ENCODE peak calls at places on chromosome 5, in six cellular contexts. One of them, this sample, is unnamed. For H3K9me3, the result is how much of the 10 kb centered on the place peaks cover.

GRCh38 chr5:88785396-88786216 is 97.4 kb downstream of the MEF2C start:
- DNase-seq in fibroblast of lung: peak
- DNase-seq in kidney: no peak
- DNase-seq in PC-3: peak
- DNase-seq in CD8-positive, alpha-beta T cell: no peak
- DNase-seq in HCT116: peak
- DNase-seq in this sample: no peak

GRCh38 chr5:56018860-56019259 is 24.1 kb upstream of the IL6ST start:
- DNase-seq in CD8-positive, alpha-beta T cell: no peak
- DNase-seq in PC-3: no peak
- DNase-seq in fibroblast of lung: no peak
- DNase-seq in HCT116: no peak
- DNase-seq in kidney: no peak
- DNase-seq in this sample: no peak

GRCh38 chr5:65076251-65076869 is 307.6 kb downstream of the CWC27 start:
- DNase-seq in kidney: no peak
- DNase-seq in CD8-positive, alpha-beta T cell: peak
- DNase-seq in HCT116: peak
- DNase-seq in fibroblast of lung: peak
- DNase-seq in PC-3: peak
- DNase-seq in this sample: peak

GRCh38 chr5:169287529-169287928 is 13.4 kb downstream of the SLIT3 start:
- DNase-seq in kidney: no peak
- DNase-seq in HCT116: no peak
- DNase-seq in CD8-positive, alpha-beta T cell: no peak
- DNase-seq in fibroblast of lung: no peak
- DNase-seq in PC-3: no peak
- DNase-seq in this sample: no peak

GRCh38 chr5:168434746-168435321 is 51.4 kb upstream of the RARS1 start:
- DNase-seq in CD8-positive, alpha-beta T cell: no peak
- DNase-seq in kidney: no peak
- DNase-seq in fibroblast of lung: no peak
- DNase-seq in PC-3: no peak
- DNase-seq in HCT116: no peak
- DNase-seq in this sample: no peak

GRCh38 chr5:22372826-22373660 is 480.1 kb downstream of the CDH12 start:
- DNase-seq in fibroblast of lung: no peak
- DNase-seq in PC-3: no peak
- DNase-seq in HCT116: no peak
- DNase-seq in kidney: peak
- DNase-seq in CD8-positive, alpha-beta T cell: no peak
- DNase-seq in this sample: no peak

GRCh38 chr5:147336871-147337270 is 102.0 kb downstream of the STK32A start:
- DNase-seq in HCT116: no peak
- DNase-seq in CD8-positive, alpha-beta T cell: no peak
- DNase-seq in kidney: no peak
- DNase-seq in PC-3: no peak
- DNase-seq in fibroblast of lung: no peak
- DNase-seq in this sample: no peak

GRCh38 chr5:172909931-172910502 is 49.2 kb upstream of the RPL26L1 start:
- DNase-seq in CD8-positive, alpha-beta T cell: no peak
- DNase-seq in HCT116: no peak
- DNase-seq in fibroblast of lung: peak
- DNase-seq in kidney: no peak
- DNase-seq in PC-3: no peak
- DNase-seq in this sample: no peak

GRCh38 chr5:154097031-154097430 is 58.3 kb downstream of the MFAP3 start:
- DNase-seq in fibroblast of lung: no peak
- DNase-seq in PC-3: peak
- DNase-seq in CD8-positive, alpha-beta T cell: no peak
- DNase-seq in HCT116: no peak
- DNase-seq in kidney: no peak
- DNase-seq in this sample: no peak

GRCh38 chr5:151708126-151708525 is 21.4 kb upstream of the SPARC start:
- DNase-seq in PC-3: peak
- DNase-seq in CD8-positive, alpha-beta T cell: no peak
- DNase-seq in HCT116: peak
- DNase-seq in fibroblast of lung: no peak
- DNase-seq in kidney: no peak
- DNase-seq in this sample: no peak

GRCh38 chr5:168317521-168318147 is 26.2 kb downstream of the WWC1 start:
- DNase-seq in CD8-positive, alpha-beta T cell: no peak
- DNase-seq in HCT116: peak
- DNase-seq in kidney: no peak
- DNase-seq in fibroblast of lung: peak
- DNase-seq in PC-3: peak
- DNase-seq in this sample: no peak

GRCh38 chr5:135398160-135398854 is 724 bp downstream of the MACROH2A1 start:
- DNase-seq in HCT116: peak
- DNase-seq in kidney: peak
- DNase-seq in fibroblast of lung: peak
- DNase-seq in PC-3: peak
- DNase-seq in CD8-positive, alpha-beta T cell: peak
- DNase-seq in this sample: no peak

GRCh38 chr5:172312286-172312685 is 28.7 kb upstream of the UBTD2 start:
- DNase-seq in PC-3: no peak
- DNase-seq in HCT116: no peak
- DNase-seq in CD8-positive, alpha-beta T cell: no peak
- DNase-seq in kidney: no peak
- DNase-seq in fibroblast of lung: no peak
- DNase-seq in this sample: no peak

GRCh38 chr5:164127527-164127926 is 622.1 kb downstream of the MAT2B start:
- DNase-seq in fibroblast of lung: no peak
- DNase-seq in PC-3: no peak
- DNase-seq in HCT116: no peak
- DNase-seq in CD8-positive, alpha-beta T cell: no peak
- DNase-seq in kidney: no peak
- DNase-seq in this sample: no peak

GRCh38 chr5:33675958-33676464 is 215.8 kb downstream of the ADAMTS12 start:
- DNase-seq in fibroblast of lung: no peak
- DNase-seq in CD8-positive, alpha-beta T cell: no peak
- DNase-seq in PC-3: no peak
- DNase-seq in HCT116: no peak
- DNase-seq in kidney: no peak
- DNase-seq in this sample: no peak

GRCh38 chr5:172064358-172064757 is 57.9 kb upstream of the FBXW11 start:
- DNase-seq in fibroblast of lung: no peak
- DNase-seq in HCT116: no peak
- DNase-seq in kidney: no peak
- DNase-seq in PC-3: no peak
- DNase-seq in CD8-positive, alpha-beta T cell: no peak
- DNase-seq in this sample: no peak

GRCh38 chr5:133059621-133060020 is 7.8 kb downstream of the HSPA4 start:
- DNase-seq in HCT116: no peak
- DNase-seq in fibroblast of lung: no peak
- DNase-seq in kidney: no peak
- DNase-seq in CD8-positive, alpha-beta T cell: no peak
- DNase-seq in PC-3: no peak
- DNase-seq in this sample: no peak

GRCh38 chr5:98624145-98624880 is 149.2 kb upstream of the RGMB start:
- DNase-seq in CD8-positive, alpha-beta T cell: no peak
- DNase-seq in fibroblast of lung: no peak
- DNase-seq in kidney: no peak
- DNase-seq in HCT116: no peak
- DNase-seq in PC-3: peak
- DNase-seq in this sample: no peak

GRCh38 chr5:149962601-149963300 is 2.2 kb downstream of the SLC26A2 start:
- DNase-seq in HCT116: no peak
- DNase-seq in CD8-positive, alpha-beta T cell: no peak
- DNase-seq in fibroblast of lung: no peak
- DNase-seq in PC-3: no peak
- DNase-seq in kidney: no peak
- DNase-seq in this sample: no peak

GRCh38 chr5:14534773-14535172 is 46.8 kb upstream of the OTULINL start:
- DNase-seq in fibroblast of lung: no peak
- DNase-seq in HCT116: no peak
- DNase-seq in CD8-positive, alpha-beta T cell: no peak
- DNase-seq in kidney: no peak
- DNase-seq in PC-3: no peak
- DNase-seq in this sample: no peak

GRCh38 chr5:122182491-122182921 is 53.2 kb downstream of the ZNF474 start:
- DNase-seq in HCT116: no peak
- DNase-seq in PC-3: peak
- DNase-seq in kidney: no peak
- DNase-seq in CD8-positive, alpha-beta T cell: no peak
- DNase-seq in fibroblast of lung: peak
- DNase-seq in this sample: no peak

GRCh38 chr5:96117863-96118651 is 156.4 kb upstream of the ELL2 start:
- DNase-seq in PC-3: peak
- DNase-seq in fibroblast of lung: no peak
- DNase-seq in CD8-positive, alpha-beta T cell: no peak
- DNase-seq in HCT116: no peak
- DNase-seq in kidney: no peak
- DNase-seq in this sample: no peak

GRCh38 chr5:105506692-105507277 is 1944.2 kb upstream of the NUDT12 start:
- DNase-seq in PC-3: peak
- DNase-seq in fibroblast of lung: peak
- DNase-seq in kidney: no peak
- DNase-seq in HCT116: peak
- DNase-seq in CD8-positive, alpha-beta T cell: no peak
- DNase-seq in this sample: no peak

GRCh38 chr5:168651654-168652053 is 72.5 kb upstream of the PANK3 start:
- DNase-seq in kidney: no peak
- DNase-seq in fibroblast of lung: peak
- DNase-seq in CD8-positive, alpha-beta T cell: no peak
- DNase-seq in HCT116: no peak
- DNase-seq in PC-3: peak
- DNase-seq in this sample: no peak

GRCh38 chr5:96219580-96220281 is 213.3 kb downstream of the PCSK1 start:
- DNase-seq in HCT116: no peak
- DNase-seq in kidney: no peak
- DNase-seq in PC-3: peak
- DNase-seq in CD8-positive, alpha-beta T cell: no peak
- DNase-seq in fibroblast of lung: peak
- DNase-seq in this sample: no peak

GRCh38 chr5:141369994-141370848 is at the start of gene PCDHGB3:
- DNase-seq in fibroblast of lung: peak
- DNase-seq in PC-3: no peak
- DNase-seq in kidney: no peak
- DNase-seq in CD8-positive, alpha-beta T cell: peak
- DNase-seq in HCT116: no peak
- DNase-seq in this sample: no peak

GRCh38 chr5:141374627-141375026 is 936 bp downstream of the PCDHGA6 start:
- DNase-seq in fibroblast of lung: no peak
- DNase-seq in kidney: no peak
- DNase-seq in PC-3: no peak
- DNase-seq in CD8-positive, alpha-beta T cell: no peak
- DNase-seq in HCT116: no peak
- DNase-seq in this sample: no peak

GRCh38 chr5:141371572-141372475 is 1.8 kb downstream of the PCDHGB3 start:
- DNase-seq in kidney: no peak
- DNase-seq in CD8-positive, alpha-beta T cell: no peak
- DNase-seq in HCT116: no peak
- DNase-seq in PC-3: no peak
- DNase-seq in fibroblast of lung: no peak
- DNase-seq in this sample: no peak

DNA sequence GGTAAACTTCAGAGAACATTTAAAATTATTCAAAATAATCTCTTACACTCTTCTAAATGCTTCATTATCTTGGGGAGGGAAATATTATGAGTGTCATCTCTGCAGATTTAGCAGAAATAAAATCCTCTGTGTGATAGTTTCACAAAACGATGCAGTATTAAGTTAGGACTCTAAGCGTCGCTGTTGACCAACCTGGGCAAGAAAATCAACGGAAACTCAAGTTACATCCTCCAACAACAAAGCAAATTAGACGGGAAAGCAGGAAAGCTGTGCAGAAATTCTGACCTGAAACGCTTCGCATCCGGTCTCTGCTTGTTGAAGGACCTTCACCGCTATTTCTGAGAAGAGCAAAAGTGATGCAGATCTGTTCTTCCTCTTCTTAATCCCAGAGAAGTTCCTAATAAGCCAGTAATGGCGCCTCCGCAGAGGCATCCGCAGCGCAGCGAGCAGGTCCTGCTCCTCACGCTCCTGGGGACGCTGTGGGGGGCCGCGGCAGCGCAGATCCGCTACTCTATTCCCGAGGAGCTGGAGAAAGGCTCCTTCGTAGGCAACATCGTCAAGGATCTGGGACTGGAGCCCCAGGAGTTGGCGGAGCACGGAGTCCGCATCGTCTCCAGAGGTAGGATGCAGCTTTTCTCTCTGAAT is at the start of gene PCDHGA6:
- DNase-seq in CD8-positive, alpha-beta T cell: no peak
- DNase-seq in kidney: no peak
- DNase-seq in HCT116: no peak
- DNase-seq in PC-3: no peak
- DNase-seq in fibroblast of lung: peak
- DNase-seq in this sample: no peak
- H3K9me3 ChIP-seq in CD8-positive, alpha-beta T cell: under half
- H3K9me3 ChIP-seq in kidney: under half
- H3K9me3 ChIP-seq in HCT116: under half
- H3K9me3 ChIP-seq in PC-3: under half
- H3K9me3 ChIP-seq in fibroblast of lung: under half
- H3K9me3 ChIP-seq in this sample: under half

DNA sequence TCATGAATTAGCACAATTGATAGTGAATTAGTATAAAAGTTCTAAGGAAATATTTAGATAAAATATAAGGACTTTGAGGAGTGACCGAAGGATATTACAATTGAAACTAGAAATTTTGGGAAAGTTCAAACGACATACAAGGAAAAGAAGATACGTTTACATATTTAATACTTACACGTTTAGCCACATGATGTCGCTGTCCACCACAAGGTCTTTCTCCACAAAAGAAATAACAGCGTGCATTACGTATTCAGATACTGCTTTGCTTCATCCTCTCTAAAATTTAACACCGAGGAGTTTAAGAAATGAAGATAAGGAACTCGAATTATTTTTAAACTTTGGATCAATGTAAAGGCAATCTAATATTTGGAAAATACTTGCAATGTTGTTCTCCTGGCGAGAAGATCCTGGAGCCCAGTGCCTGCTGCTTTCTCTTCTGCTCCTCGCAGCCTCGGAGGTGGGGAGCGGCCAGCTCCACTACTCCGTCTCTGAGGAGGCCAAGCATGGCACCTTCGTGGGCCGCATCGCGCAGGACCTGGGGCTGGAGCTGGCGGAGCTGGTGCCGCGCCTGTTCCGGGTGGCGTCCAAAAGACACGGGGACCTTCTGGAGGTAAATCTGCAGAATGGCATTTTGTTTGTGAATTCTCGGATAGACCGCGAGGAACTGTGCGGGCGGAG is at the start of gene PCDHA3:
- DNase-seq in HCT116: no peak
- DNase-seq in fibroblast of lung: peak
- DNase-seq in CD8-positive, alpha-beta T cell: no peak
- DNase-seq in kidney: no peak
- DNase-seq in PC-3: no peak
- DNase-seq in this sample: no peak
- H3K9me3 ChIP-seq in HCT116: under half
- H3K9me3 ChIP-seq in fibroblast of lung: under half
- H3K9me3 ChIP-seq in CD8-positive, alpha-beta T cell: under half
- H3K9me3 ChIP-seq in kidney: under half
- H3K9me3 ChIP-seq in PC-3: under half
- H3K9me3 ChIP-seq in this sample: under half

GRCh38 chr5:12647613-12648012 is 743.4 kb upstream of the CTNND2 start:
- DNase-seq in HCT116: no peak
- DNase-seq in kidney: no peak
- DNase-seq in fibroblast of lung: no peak
- DNase-seq in CD8-positive, alpha-beta T cell: no peak
- DNase-seq in PC-3: no peak
- DNase-seq in this sample: no peak
- H3K9me3 ChIP-seq in HCT116: under half
- H3K9me3 ChIP-seq in kidney: under half
- H3K9me3 ChIP-seq in fibroblast of lung: under half
- H3K9me3 ChIP-seq in CD8-positive, alpha-beta T cell: under half
- H3K9me3 ChIP-seq in PC-3: under half
- H3K9me3 ChIP-seq in this sample: under half

GRCh38 chr5:179111267-179112207 is 51.4 kb downstream of the ZNF354C start:
- DNase-seq in CD8-positive, alpha-beta T cell: no peak
- DNase-seq in fibroblast of lung: no peak
- DNase-seq in HCT116: no peak
- DNase-seq in kidney: peak
- DNase-seq in PC-3: no peak
- DNase-seq in this sample: no peak
- H3K9me3 ChIP-seq in CD8-positive, alpha-beta T cell: under half
- H3K9me3 ChIP-seq in fibroblast of lung: under half
- H3K9me3 ChIP-seq in HCT116: under half
- H3K9me3 ChIP-seq in kidney: under half
- H3K9me3 ChIP-seq in PC-3: under half
- H3K9me3 ChIP-seq in this sample: under half

This sample was measured in T-helper 17 cell.